ENCODE peak calls at places on chromosomes 16 and 17, in five cellular contexts. U is A673, D is left ventricle myocardium inferior, B is astrocyte, J is GM23338. X is an unnamed sample. For H3K27me3, the result is how much of the 10 kb centered on the place peaks cover.

GRCh38 chr17:74975943-74976342 is 3.4 kb upstream of the HID1 start:
- DNase-seq in D (no peak), J (no peak), U (no peak), B (no peak), X (no peak)

GRCh38 chr17:15478845-15479244 is 11.4 kb upstream of the CDRT4 start:
- DNase-seq in B (no peak), U (no peak), D (no peak), J (no peak), X (no peak)

GRCh38 chr17:45101883-45102811 is 30.2 kb downstream of the PLCD3 start:
- DNase-seq in J (no peak), U (no peak), D (no peak), B (no peak), X (no peak)

GRCh38 chr16:68764866-68765265 is 27.8 kb downstream of the CDH1 start:
- DNase-seq in B (no peak), D (no peak), J (no peak), U (no peak), X (no peak)

GRCh38 chr16:86457621-86458456 is 52.5 kb upstream of the FOXF1 start:
- DNase-seq in D (no peak), U (no peak), J (no peak), B (peak), X (no peak)

GRCh38 chr17:17018612-17019429 is 23.4 kb upstream of the MPRIP start:
- DNase-seq in U (no peak), J (no peak), B (no peak), D (peak), X (peak)

GRCh38 chr17:29962656-29963055 is 21.2 kb downstream of the EFCAB5 start:
- DNase-seq in J (no peak), B (no peak), U (no peak), D (no peak), X (no peak)

GRCh38 chr17:8846768-8847211 is 20.7 kb downstream of the PIK3R6 start:
- DNase-seq in D (no peak), B (peak), J (peak), U (peak), X (peak)

GRCh38 chr17:82892869-82893565 is 53.2 kb upstream of the ZNF750 start:
- DNase-seq in U (no peak), J (no peak), D (peak), B (no peak), X (no peak)

DNA sequence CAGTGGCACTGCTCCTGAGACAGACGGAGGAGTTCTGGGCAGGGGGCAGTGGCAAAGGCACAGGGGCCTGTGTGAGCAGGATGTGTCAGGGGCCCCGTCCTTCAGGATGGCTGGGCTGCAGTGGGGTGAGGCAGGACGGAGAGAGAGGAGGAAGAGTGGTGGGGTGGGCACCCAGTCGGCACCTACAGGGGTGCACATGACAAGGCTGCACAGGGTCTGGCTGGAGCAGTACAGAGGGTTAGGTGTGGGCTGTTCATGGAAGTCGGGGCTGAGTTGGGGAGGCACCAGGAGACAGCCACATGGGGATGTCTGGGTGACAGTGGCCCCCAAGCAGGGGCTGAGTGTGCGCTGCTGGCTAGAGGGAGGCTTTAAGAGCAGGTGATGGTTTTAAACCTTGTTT is 106.0 kb downstream of the RAB11FIP4 start:
- DNase-seq in U (no peak), D (no peak), B (no peak), J (no peak), X (no peak)
- H3K27me3 ChIP-seq in U (under half), D (under half), B (under half), J (under half), X (under half)

GRCh38 chr17:78726471-78727010 is 55.5 kb downstream of the CYTH1 start:
- DNase-seq in B (no peak), U (no peak), J (no peak), D (no peak), X (no peak)

GRCh38 chr17:78728495-78728894 is 53.6 kb downstream of the CYTH1 start:
- DNase-seq in J (no peak), B (no peak), U (no peak), D (no peak), X (no peak)

GRCh38 chr17:78727057-78727456 is 55.0 kb downstream of the CYTH1 start:
- DNase-seq in B (no peak), J (no peak), D (no peak), U (no peak), X (no peak)

GRCh38 chr17:78729636-78730035 is 52.4 kb downstream of the CYTH1 start:
- DNase-seq in D (no peak), B (no peak), J (no peak), U (no peak), X (no peak)

DNA sequence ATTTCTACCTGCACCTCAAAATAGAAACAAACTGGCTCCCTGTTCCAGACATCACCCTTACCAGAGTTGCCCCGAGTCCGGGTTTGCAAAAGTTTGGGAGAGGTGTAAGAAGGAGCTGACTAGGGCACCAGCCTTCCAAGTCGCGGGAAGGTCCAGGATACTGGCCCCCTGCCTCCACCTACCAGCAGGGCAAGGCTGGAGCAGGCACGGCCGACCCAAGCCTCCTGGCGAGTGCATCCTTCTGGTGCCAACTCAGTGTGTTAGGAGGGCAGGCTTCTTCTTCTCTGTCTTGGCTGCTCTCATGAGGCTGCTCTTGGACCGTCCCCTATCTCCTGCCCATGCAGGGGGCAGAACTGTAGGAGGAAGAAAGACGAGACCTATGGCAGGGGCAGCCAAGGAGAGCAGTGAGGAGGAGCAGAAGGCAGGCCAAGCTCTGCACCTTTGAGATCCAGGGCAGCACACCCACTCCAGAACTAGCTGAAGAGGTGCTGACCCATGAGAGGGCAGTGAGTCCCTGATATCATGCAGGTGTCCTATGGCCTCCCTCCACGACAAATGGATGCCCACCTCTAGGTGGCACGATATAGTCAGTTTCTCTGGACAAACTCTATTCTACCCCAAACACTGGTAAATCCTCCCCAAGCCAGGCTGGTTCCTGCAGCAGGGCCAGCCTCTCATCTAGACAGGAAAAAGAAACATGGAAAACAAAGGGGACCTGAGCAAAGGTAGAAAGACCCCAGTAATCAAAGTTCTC is 54.4 kb downstream of the CYTH1 start:
- DNase-seq in D (no peak), B (no peak), U (no peak), J (no peak), X (no peak)
- TF ChIP-seq CTCF in D (no peak), B (no peak), U (no peak), J (peak), X (no peak)

GRCh38 chr16:66846831-66847230 is 2.6 kb downstream of the CA7 start:
- DNase-seq in D (no peak), B (no peak), J (no peak), U (no peak), X (no peak)
- H3K27me3 ChIP-seq in D (half or more), B (under half), J (half or more), U (under half), X (under half)

GRCh38 chr16:10862432-10862831 is 14.6 kb upstream of the CIITA start:
- DNase-seq in B (peak), J (no peak), U (no peak), D (no peak), X (peak)
- TF ChIP-seq CTCF in B (no peak), J (no peak), U (no peak), D (no peak), X (no peak)

DNA sequence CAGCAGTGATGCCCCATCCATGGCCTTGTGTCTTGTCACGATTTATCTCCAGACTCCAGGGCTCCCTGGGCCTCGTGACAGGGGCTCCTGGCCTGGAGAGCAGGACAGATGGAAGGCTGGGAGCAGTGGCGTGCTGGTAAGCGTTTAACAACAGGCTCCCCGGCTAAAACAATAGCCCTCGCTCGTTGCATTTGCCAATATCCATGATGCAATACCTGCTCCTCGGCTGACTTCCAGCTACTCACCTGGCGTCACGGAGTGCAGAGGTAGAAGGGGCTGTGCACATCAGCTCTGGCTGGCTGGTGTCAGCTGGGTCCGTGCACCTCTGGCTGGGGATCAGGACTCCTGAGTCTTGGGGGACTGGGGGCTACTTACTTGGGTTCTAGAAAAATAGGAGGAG is 1.5 kb upstream of the BICDL2 start:
- DNase-seq in J (peak), D (no peak), B (no peak), U (no peak), X (peak)
- H3K27me3 ChIP-seq in J (under half), D (half or more), B (half or more), U (half or more), X (under half)

GRCh38 chr17:33521784-33522183 is 228.7 kb upstream of the ASIC2 start:
- DNase-seq in D (no peak), U (peak), J (peak), B (no peak), X (no peak)
- TF ChIP-seq CTCF in D (peak), U (peak), J (peak), B (no peak), X (peak)

GRCh38 chr16:1125471-1125870 is 27.4 kb upstream of the CACNA1H start:
- DNase-seq in J (no peak), B (peak), U (peak), D (no peak), X (peak)

GRCh38 chr16:1122031-1122765 is 26.2 kb upstream of the C1QTNF8 start:
- DNase-seq in B (no peak), D (no peak), U (no peak), J (no peak), X (no peak)

GRCh38 chr16:1124291-1124690 is 28.2 kb upstream of the C1QTNF8 start:
- DNase-seq in J (no peak), B (no peak), U (no peak), D (no peak), X (no peak)

GRCh38 chr16:1124795-1125194 is 28.1 kb upstream of the CACNA1H start:
- DNase-seq in B (no peak), U (no peak), J (no peak), D (no peak), X (no peak)

DNA sequence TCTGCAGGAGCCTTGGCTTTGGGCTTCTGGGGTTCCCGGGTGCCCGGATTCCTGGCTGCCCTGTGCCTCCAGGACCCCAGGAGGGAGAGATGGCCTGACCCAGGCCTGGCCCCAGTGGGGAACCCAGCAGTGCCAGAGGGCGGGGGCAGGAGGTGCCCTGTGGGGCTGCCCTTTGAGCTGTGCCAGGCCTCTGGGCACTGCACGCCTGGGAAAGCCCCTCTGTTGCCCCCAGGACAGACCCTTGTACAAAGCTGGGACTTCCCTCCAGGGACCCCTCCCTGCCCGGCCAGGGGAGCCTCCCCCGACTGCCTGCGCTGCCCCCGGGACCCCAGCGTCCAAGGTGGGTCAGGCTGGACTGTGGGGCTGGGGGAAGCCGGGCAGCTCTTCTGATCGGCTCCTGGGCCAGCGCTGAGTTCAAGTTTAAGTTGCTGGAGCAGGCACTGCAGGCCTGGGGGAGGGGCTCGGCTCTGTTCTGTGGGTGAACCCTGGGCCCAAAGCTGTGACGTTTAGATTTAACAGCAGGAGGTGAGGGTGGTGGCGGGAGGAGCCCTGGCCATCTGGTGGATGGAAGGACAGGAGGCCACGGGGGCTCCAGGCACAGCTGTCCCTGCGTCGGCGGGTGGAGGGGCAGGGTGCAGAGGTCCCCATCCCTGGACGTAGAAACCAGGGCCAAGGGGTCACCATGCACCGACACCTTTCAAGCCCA is 27.6 kb upstream of the C1QTNF8 start:
- DNase-seq in U (no peak), D (no peak), B (no peak), J (no peak), X (no peak)
- H3K27me3 ChIP-seq in U (under half), D (half or more), B (under half), J (under half), X (under half)

X was measured in bronchial epithelial cell.